ENCODE peak calls at places on chromosome 4, in eight cellular contexts. T is NCI-H2171 treated with DMSO at 0.1 percent for 48 hours; X is GM13976; A is aorta; M is PC-3; E is stimulated activated CD4-positive, alpha-beta T cell treated with anti-CD3 and anti-CD28 coated beads, Interleukin-2, amount 100 ng/mL, for 48 hours; O is NCI-H774; D is heart left ventricle. J is an unnamed sample.

GRCh38 chr4:13911256-13911655 is 283.7 kb upstream of the BOD1L1 start:
- DNase-seq in T (no peak), X (no peak), A (no peak), M (no peak), E (no peak), O (no peak), D (no peak), J (no peak)

GRCh38 chr4:171629737-171630136 is 183.5 kb upstream of the GALNTL6 start:
- DNase-seq in T (no peak), X (no peak), A (no peak), M (peak), E (no peak), O (no peak), D (no peak), J (peak)

GRCh38 chr4:38113136-38113535 is 152.9 kb downstream of the PTTG2 start:
- DNase-seq in T (no peak), X (no peak), A (no peak), M (no peak), E (no peak), O (no peak), D (no peak), J (no peak)

GRCh38 chr4:52987401-52988056 is 125.4 kb downstream of the RASL11B start:
- DNase-seq in T (peak), X (no peak), A (no peak), M (no peak), E (no peak), O (no peak), D (no peak), J (no peak)

GRCh38 chr4:104905546-104905945 is 241.1 kb upstream of the TET2 start:
- DNase-seq in T (no peak), X (no peak), A (no peak), M (no peak), E (no peak), O (no peak), D (no peak), J (no peak)

GRCh38 chr4:151992301-151992700 is 231.5 kb upstream of the GATB start:
- DNase-seq in T (no peak), X (no peak), A (no peak), M (no peak), E (no peak), O (no peak), D (no peak), J (no peak)

GRCh38 chr4:95963456-95963855 is 123.6 kb downstream of the PDHA2 start:
- DNase-seq in T (no peak), X (no peak), A (no peak), M (peak), E (no peak), O (no peak), D (no peak), J (no peak)

GRCh38 chr4:137819964-137820383 is 287.7 kb upstream of the PCDH18 start:
- DNase-seq in T (peak), X (peak), A (no peak), M (peak), E (no peak), O (no peak), D (no peak), J (no peak)

GRCh38 chr4:80680934-80681333 is 345.4 kb downstream of the CFAP299 start:
- DNase-seq in T (no peak), X (no peak), A (no peak), M (no peak), E (no peak), O (no peak), D (no peak), J (no peak)

GRCh38 chr4:87005690-87006461 is 71.1 kb downstream of the AFF1 start:
- DNase-seq in T (no peak), X (peak), A (no peak), M (peak), E (peak), O (no peak), D (no peak), J (no peak)

GRCh38 chr4:159150380-159150779 is 47.5 kb downstream of the RAPGEF2 start:
- DNase-seq in T (no peak), X (no peak), A (no peak), M (no peak), E (no peak), O (no peak), D (no peak), J (no peak)

GRCh38 chr4:186781032-186781917 is 57.6 kb upstream of the FAT1 start:
- DNase-seq in T (no peak), X (no peak), A (no peak), M (peak), E (no peak), O (no peak), D (no peak), J (no peak)

GRCh38 chr4:94976371-94977011 is 218.7 kb downstream of the BMPR1B start:
- DNase-seq in T (peak), X (no peak), A (no peak), M (peak), E (no peak), O (no peak), D (no peak), J (no peak)

GRCh38 chr4:17164656-17165055 is 266.2 kb upstream of the LDB2 start:
- DNase-seq in T (no peak), X (no peak), A (no peak), M (no peak), E (no peak), O (no peak), D (no peak), J (no peak)

GRCh38 chr4:138861130-138861529 is 154.5 kb upstream of the NOCT start:
- DNase-seq in T (no peak), X (no peak), A (no peak), M (no peak), E (no peak), O (no peak), D (no peak), J (no peak)

GRCh38 chr4:27381806-27382205 is 521.2 kb downstream of the STIM2 start:
- DNase-seq in T (no peak), X (no peak), A (no peak), M (peak), E (no peak), O (no peak), D (no peak), J (no peak)

GRCh38 chr4:2489841-2490552 is 21.1 kb downstream of the RNF4 start:
- DNase-seq in T (no peak), X (no peak), A (no peak), M (no peak), E (no peak), O (no peak), D (no peak), J (no peak)

GRCh38 chr4:56127698-56128097 is 179.0 kb downstream of the CEP135 start:
- DNase-seq in T (no peak), X (no peak), A (no peak), M (no peak), E (no peak), O (no peak), D (no peak), J (no peak)

GRCh38 chr4:1234296-1234695 is 14.6 kb downstream of the CTBP1 start:
- DNase-seq in T (no peak), X (no peak), A (peak), M (no peak), E (no peak), O (no peak), D (no peak), J (no peak)

GRCh38 chr4:37827030-37827705 is 682 bp downstream of the PGM2 start:
- DNase-seq in T (no peak), X (peak), A (no peak), M (peak), E (no peak), O (no peak), D (peak), J (no peak)

GRCh38 chr4:155972098-155972497 is 18.4 kb upstream of the CTSO start:
- DNase-seq in T (no peak), X (no peak), A (no peak), M (peak), E (no peak), O (no peak), D (no peak), J (no peak)

GRCh38 chr4:98522603-98523395 is 135.6 kb downstream of the TSPAN5 start:
- DNase-seq in T (no peak), X (no peak), A (no peak), M (peak), E (no peak), O (no peak), D (no peak), J (no peak)

GRCh38 chr4:15920723-15921591 is 17.6 kb downstream of the FGFBP1 start:
- DNase-seq in T (no peak), X (no peak), A (peak), M (peak), E (no peak), O (peak), D (no peak), J (no peak)

GRCh38 chr4:94995684-94996394 is 238.1 kb downstream of the BMPR1B start:
- DNase-seq in T (peak), X (no peak), A (no peak), M (no peak), E (no peak), O (no peak), D (peak), J (peak)

GRCh38 chr4:83440148-83440814 is 15.3 kb downstream of the HELQ start:
- DNase-seq in T (no peak), X (no peak), A (no peak), M (no peak), E (no peak), O (no peak), D (no peak), J (no peak)

GRCh38 chr4:142656178-142656577 is 189.9 kb downstream of the INPP4B start:
- DNase-seq in T (no peak), X (no peak), A (no peak), M (no peak), E (no peak), O (no peak), D (no peak), J (no peak)

GRCh38 chr4:167854881-167855280 is 237.5 kb upstream of the ANXA10 start:
- DNase-seq in T (no peak), X (no peak), A (no peak), M (no peak), E (no peak), O (no peak), D (no peak), J (no peak)